ENCODE peak calls at places on chromosomes 11 and 22, in nine cellular contexts. One of them, this sample, is unnamed. For H3K36me3, the result is how much of the 10 kb centered on the place peaks cover.

GRCh38 chr11:38089728-38090127 is 1491.7 kb upstream of the RAG2 start:
- DNase-seq in gastrocnemius medialis: no peak
- DNase-seq in hepatocyte: peak
- DNase-seq in heart right ventricle: no peak
- DNase-seq in left ventricle myocardium inferior: no peak
- DNase-seq in breast epithelium: no peak
- DNase-seq in kidney: no peak
- DNase-seq in neural progenitor cell: peak
- DNase-seq in colonic mucosa: no peak
- DNase-seq in this sample: no peak

GRCh38 chr11:107770546-107770945 is 58.7 kb upstream of the SLN start:
- DNase-seq in gastrocnemius medialis: no peak
- DNase-seq in hepatocyte: peak
- DNase-seq in heart right ventricle: no peak
- DNase-seq in left ventricle myocardium inferior: no peak
- DNase-seq in breast epithelium: no peak
- DNase-seq in kidney: no peak
- DNase-seq in neural progenitor cell: peak
- DNase-seq in colonic mucosa: no peak
- DNase-seq in this sample: no peak

GRCh38 chr11:16043617-16044016 is 312.7 kb downstream of the SOX6 start:
- DNase-seq in gastrocnemius medialis: no peak
- DNase-seq in hepatocyte: no peak
- DNase-seq in heart right ventricle: peak
- DNase-seq in left ventricle myocardium inferior: peak
- DNase-seq in breast epithelium: no peak
- DNase-seq in kidney: no peak
- DNase-seq in neural progenitor cell: no peak
- DNase-seq in colonic mucosa: no peak
- DNase-seq in this sample: no peak

GRCh38 chr22:42931421-42932196 is 74.5 kb upstream of the ARFGAP3 start:
- DNase-seq in gastrocnemius medialis: no peak
- DNase-seq in hepatocyte: no peak
- DNase-seq in heart right ventricle: no peak
- DNase-seq in left ventricle myocardium inferior: no peak
- DNase-seq in breast epithelium: no peak
- DNase-seq in kidney: no peak
- DNase-seq in neural progenitor cell: no peak
- DNase-seq in colonic mucosa: no peak
- DNase-seq in this sample: no peak

GRCh38 chr22:44995282-44995597 is 14.6 kb downstream of the PHF21B start:
- DNase-seq in gastrocnemius medialis: no peak
- DNase-seq in hepatocyte: no peak
- DNase-seq in heart right ventricle: no peak
- DNase-seq in left ventricle myocardium inferior: no peak
- DNase-seq in breast epithelium: no peak
- DNase-seq in kidney: no peak
- DNase-seq in neural progenitor cell: no peak
- DNase-seq in colonic mucosa: no peak
- DNase-seq in this sample: peak

GRCh38 chr22:39898997-39899396 is 1.9 kb upstream of the GRAP2 start:
- DNase-seq in gastrocnemius medialis: no peak
- DNase-seq in hepatocyte: no peak
- DNase-seq in heart right ventricle: no peak
- DNase-seq in left ventricle myocardium inferior: no peak
- DNase-seq in breast epithelium: no peak
- DNase-seq in kidney: no peak
- DNase-seq in neural progenitor cell: no peak
- DNase-seq in colonic mucosa: no peak
- DNase-seq in this sample: no peak

GRCh38 chr11:35850191-35850590 is 93.7 kb upstream of the LDLRAD3 start:
- DNase-seq in gastrocnemius medialis: no peak
- DNase-seq in hepatocyte: no peak
- DNase-seq in heart right ventricle: no peak
- DNase-seq in left ventricle myocardium inferior: no peak
- DNase-seq in breast epithelium: no peak
- DNase-seq in kidney: no peak
- DNase-seq in neural progenitor cell: no peak
- DNase-seq in colonic mucosa: no peak
- DNase-seq in this sample: no peak

GRCh38 chr11:44910591-44910990 is 40.1 kb downstream of the TP53I11 start:
- DNase-seq in gastrocnemius medialis: no peak
- DNase-seq in hepatocyte: no peak
- DNase-seq in heart right ventricle: no peak
- DNase-seq in left ventricle myocardium inferior: no peak
- DNase-seq in breast epithelium: no peak
- DNase-seq in kidney: no peak
- DNase-seq in neural progenitor cell: no peak
- DNase-seq in colonic mucosa: no peak
- DNase-seq in this sample: no peak

GRCh38 chr11:94910281-94910680 is 63.1 kb downstream of the CWC15 start:
- DNase-seq in gastrocnemius medialis: no peak
- DNase-seq in hepatocyte: no peak
- DNase-seq in heart right ventricle: no peak
- DNase-seq in left ventricle myocardium inferior: no peak
- DNase-seq in breast epithelium: no peak
- DNase-seq in kidney: no peak
- DNase-seq in neural progenitor cell: no peak
- DNase-seq in colonic mucosa: no peak
- DNase-seq in this sample: no peak

GRCh38 chr11:66112640-66113098 is 42.6 kb downstream of the PACS1 start:
- DNase-seq in gastrocnemius medialis: no peak
- DNase-seq in hepatocyte: no peak
- DNase-seq in heart right ventricle: peak
- DNase-seq in left ventricle myocardium inferior: no peak
- DNase-seq in breast epithelium: no peak
- DNase-seq in kidney: no peak
- DNase-seq in neural progenitor cell: no peak
- DNase-seq in colonic mucosa: no peak
- DNase-seq in this sample: no peak

GRCh38 chr22:29309332-29310064 is 3.0 kb downstream of the GAS2L1 start:
- DNase-seq in gastrocnemius medialis: no peak
- DNase-seq in hepatocyte: no peak
- DNase-seq in heart right ventricle: peak
- DNase-seq in left ventricle myocardium inferior: peak
- DNase-seq in breast epithelium: no peak
- DNase-seq in kidney: peak
- DNase-seq in neural progenitor cell: no peak
- DNase-seq in colonic mucosa: peak
- DNase-seq in this sample: peak

GRCh38 chr22:24102366-24103200 is 78.7 kb upstream of the SUSD2 start:
- DNase-seq in gastrocnemius medialis: no peak
- DNase-seq in hepatocyte: no peak
- DNase-seq in heart right ventricle: no peak
- DNase-seq in left ventricle myocardium inferior: no peak
- DNase-seq in breast epithelium: peak
- DNase-seq in kidney: peak
- DNase-seq in neural progenitor cell: no peak
- DNase-seq in colonic mucosa: no peak
- DNase-seq in this sample: no peak

GRCh38 chr11:4076774-4077173 is 17.8 kb upstream of the RRM1 start:
- DNase-seq in gastrocnemius medialis: no peak
- DNase-seq in hepatocyte: no peak
- DNase-seq in heart right ventricle: no peak
- DNase-seq in left ventricle myocardium inferior: no peak
- DNase-seq in breast epithelium: no peak
- DNase-seq in kidney: no peak
- DNase-seq in neural progenitor cell: no peak
- DNase-seq in colonic mucosa: no peak
- DNase-seq in this sample: no peak

GRCh38 chr11:73652046-73652730 is 5.8 kb downstream of the PLEKHB1 start:
- DNase-seq in gastrocnemius medialis: no peak
- DNase-seq in hepatocyte: no peak
- DNase-seq in heart right ventricle: no peak
- DNase-seq in left ventricle myocardium inferior: no peak
- DNase-seq in breast epithelium: peak
- DNase-seq in kidney: no peak
- DNase-seq in neural progenitor cell: peak
- DNase-seq in colonic mucosa: peak
- DNase-seq in this sample: no peak

GRCh38 chr11:12134239-12134590 is 23.8 kb downstream of the MICAL2 start:
- DNase-seq in gastrocnemius medialis: no peak
- DNase-seq in hepatocyte: no peak
- DNase-seq in heart right ventricle: no peak
- DNase-seq in left ventricle myocardium inferior: no peak
- DNase-seq in breast epithelium: no peak
- DNase-seq in kidney: no peak
- DNase-seq in neural progenitor cell: no peak
- DNase-seq in colonic mucosa: no peak
- DNase-seq in this sample: peak

DNA sequence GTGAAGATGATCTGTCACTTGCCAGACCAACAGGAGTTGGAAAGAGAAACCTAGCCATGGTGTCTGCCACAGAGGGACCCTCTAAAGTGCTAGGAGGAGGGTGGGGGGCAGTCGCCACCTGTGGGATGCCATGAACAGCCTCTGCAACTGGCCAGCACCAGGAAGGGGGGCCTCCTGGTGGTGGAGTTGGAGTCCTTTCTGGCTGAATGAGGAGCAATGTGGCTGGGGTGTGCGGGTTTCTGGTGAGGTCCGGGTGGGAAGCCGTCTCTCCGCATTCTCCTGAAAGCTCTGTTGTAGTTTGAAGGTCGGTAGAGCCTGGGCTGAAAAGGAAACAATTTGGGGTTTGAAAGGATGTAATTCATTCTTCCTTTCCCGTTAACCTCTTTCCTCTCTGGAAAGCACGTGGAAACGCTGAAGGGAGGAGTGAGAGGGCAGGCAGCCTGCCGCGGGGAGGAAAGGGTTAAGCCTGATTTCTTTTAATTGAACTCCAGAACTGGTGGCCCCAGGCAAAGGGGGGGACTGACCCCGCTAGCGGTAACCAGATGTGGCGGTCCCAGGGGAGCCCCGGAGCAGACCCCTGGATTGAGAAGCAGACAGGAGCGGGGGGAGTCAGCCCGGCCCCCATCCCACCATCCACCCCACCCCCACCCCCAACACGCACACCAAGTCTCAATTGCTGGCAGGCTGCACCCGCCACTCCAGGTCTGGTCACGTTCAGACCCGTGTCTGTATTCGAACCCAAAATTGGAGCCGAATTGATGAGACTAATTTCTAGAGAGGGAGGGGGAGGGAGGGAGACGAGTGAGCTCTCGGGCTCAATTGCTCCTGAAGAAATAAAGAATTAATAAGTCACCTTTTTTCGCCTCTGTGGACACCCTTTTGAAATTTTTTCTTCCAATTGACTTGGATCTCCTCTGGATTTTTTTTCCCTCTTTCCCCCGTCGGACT is 1.8 kb upstream of the FLI1 start:
- DNase-seq in gastrocnemius medialis: no peak
- DNase-seq in hepatocyte: no peak
- DNase-seq in heart right ventricle: peak
- DNase-seq in left ventricle myocardium inferior: no peak
- DNase-seq in breast epithelium: no peak
- DNase-seq in kidney: peak
- DNase-seq in neural progenitor cell: peak
- DNase-seq in colonic mucosa: no peak
- DNase-seq in this sample: no peak
- TF ChIP-seq CTCF in gastrocnemius medialis: no peak
- TF ChIP-seq CTCF in hepatocyte: no peak
- TF ChIP-seq CTCF in heart right ventricle: no peak
- TF ChIP-seq CTCF in left ventricle myocardium inferior: peak
- TF ChIP-seq CTCF in breast epithelium: no peak
- TF ChIP-seq CTCF in kidney: no peak
- TF ChIP-seq CTCF in neural progenitor cell: peak
- TF ChIP-seq CTCF in colonic mucosa: no peak
- TF ChIP-seq CTCF in this sample: no peak

GRCh38 chr11:74839445-74839844 is 90.8 kb downstream of the RNF169 start:
- DNase-seq in gastrocnemius medialis: no peak
- DNase-seq in hepatocyte: no peak
- DNase-seq in heart right ventricle: no peak
- DNase-seq in left ventricle myocardium inferior: no peak
- DNase-seq in breast epithelium: no peak
- DNase-seq in kidney: no peak
- DNase-seq in neural progenitor cell: no peak
- DNase-seq in colonic mucosa: no peak
- DNase-seq in this sample: no peak
- H3K36me3 ChIP-seq in gastrocnemius medialis: half or more
- H3K36me3 ChIP-seq in hepatocyte: under half
- H3K36me3 ChIP-seq in heart right ventricle: half or more
- H3K36me3 ChIP-seq in left ventricle myocardium inferior: half or more
- H3K36me3 ChIP-seq in breast epithelium: under half
- H3K36me3 ChIP-seq in kidney: under half
- H3K36me3 ChIP-seq in neural progenitor cell: under half
- H3K36me3 ChIP-seq in colonic mucosa: under half
- H3K36me3 ChIP-seq in this sample: under half

DNA sequence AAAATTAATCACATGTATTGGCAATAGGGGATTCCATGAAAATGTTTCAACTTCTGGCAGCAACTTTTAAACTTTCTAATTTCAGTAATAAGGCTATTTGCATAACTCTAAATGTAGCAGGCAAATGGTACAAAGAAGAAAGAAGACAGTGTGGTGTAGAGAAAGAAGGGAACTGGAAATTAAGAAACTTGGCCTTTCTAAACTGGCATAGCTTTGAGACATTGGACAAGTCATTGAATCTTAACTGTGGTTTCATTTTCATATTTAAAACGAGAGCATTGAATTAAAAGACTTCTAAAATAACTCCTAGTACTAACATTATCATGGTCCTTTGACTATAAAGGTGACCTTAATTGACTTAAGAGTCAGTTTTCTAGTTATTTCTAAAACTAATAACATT is 125.0 kb downstream of the UVRAG start:
- DNase-seq in gastrocnemius medialis: no peak
- DNase-seq in hepatocyte: no peak
- DNase-seq in heart right ventricle: no peak
- DNase-seq in left ventricle myocardium inferior: no peak
- DNase-seq in breast epithelium: no peak
- DNase-seq in kidney: no peak
- DNase-seq in neural progenitor cell: no peak
- DNase-seq in colonic mucosa: no peak
- DNase-seq in this sample: no peak
- H3K4me3 ChIP-seq in gastrocnemius medialis: no peak
- H3K4me3 ChIP-seq in hepatocyte: no peak
- H3K4me3 ChIP-seq in heart right ventricle: no peak
- H3K4me3 ChIP-seq in left ventricle myocardium inferior: no peak
- H3K4me3 ChIP-seq in breast epithelium: no peak
- H3K4me3 ChIP-seq in kidney: no peak
- H3K4me3 ChIP-seq in neural progenitor cell: no peak
- H3K4me3 ChIP-seq in colonic mucosa: no peak
- H3K4me3 ChIP-seq in this sample: no peak

DNA sequence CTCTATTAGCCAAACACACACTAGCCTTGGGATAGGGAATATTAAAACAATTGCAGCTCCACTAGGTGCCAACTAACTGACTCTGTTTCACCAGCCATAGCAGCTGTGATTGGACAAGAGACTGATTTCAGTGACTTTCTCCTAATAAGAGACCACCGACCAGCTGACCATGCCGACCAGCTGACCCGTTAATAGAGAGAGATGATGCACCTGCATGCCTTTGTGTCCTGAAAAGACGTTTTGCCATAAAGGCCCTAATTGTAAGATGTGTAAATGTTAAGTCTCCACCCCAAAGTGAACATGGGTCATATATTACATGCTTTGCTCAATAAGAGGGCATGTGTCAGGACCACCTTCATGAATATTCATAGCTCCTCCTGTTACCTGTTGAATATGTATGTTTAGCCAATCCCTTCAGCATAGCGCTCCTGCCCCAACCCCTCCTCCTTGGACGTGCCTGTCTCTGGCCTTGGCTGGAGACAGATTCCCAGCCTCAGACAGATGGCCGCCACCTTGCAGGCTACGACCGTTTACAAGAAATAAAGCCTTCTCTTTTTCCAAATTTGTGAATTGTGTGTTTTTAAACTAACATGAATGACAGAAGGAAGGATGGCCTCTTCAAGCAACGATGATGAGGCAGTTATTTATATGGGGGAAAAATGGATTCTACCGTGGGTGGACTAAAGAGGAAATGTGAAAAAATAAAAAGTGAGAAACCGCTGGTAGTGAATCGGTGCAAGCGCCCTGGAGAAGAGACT is 1.2 kb upstream of the NADSYN1 start:
- DNase-seq in gastrocnemius medialis: no peak
- DNase-seq in hepatocyte: peak
- DNase-seq in heart right ventricle: no peak
- DNase-seq in left ventricle myocardium inferior: no peak
- DNase-seq in breast epithelium: no peak
- DNase-seq in kidney: peak
- DNase-seq in neural progenitor cell: peak
- DNase-seq in colonic mucosa: peak
- DNase-seq in this sample: no peak
- TF ChIP-seq CTCF in gastrocnemius medialis: no peak
- TF ChIP-seq CTCF in hepatocyte: no peak
- TF ChIP-seq CTCF in heart right ventricle: no peak
- TF ChIP-seq CTCF in left ventricle myocardium inferior: no peak
- TF ChIP-seq CTCF in breast epithelium: no peak
- TF ChIP-seq CTCF in kidney: no peak
- TF ChIP-seq CTCF in neural progenitor cell: no peak
- TF ChIP-seq CTCF in colonic mucosa: no peak
- TF ChIP-seq CTCF in this sample: no peak

This sample was measured in left lung.